ENCODE peak calls at places on chromosomes 12 and 14, in four cellular contexts. K, C, E and G are unnamed samples.
A peak's percentile ranks its signal among the peaks of the same experiment; 100 is the strongest.

GRCh38 chr14:105982664-105983063 is 456.3 kb downstream of the TMEM121 start:
- DNase-seq in K (no peak), C (no peak), E (no peak), G (no peak)

GRCh38 chr12:127810026-127810425 is 456.9 kb upstream of the TMEM132C start:
- DNase-seq in K (no peak), C (peak; percentile 21), E (no peak), G (no peak)

GRCh38 chr14:99575043-99576023 is 28.7 kb downstream of the CCDC85C start:
- DNase-seq in K (peak; percentile 19), C (peak; percentile 50), E (no peak), G (no peak)

GRCh38 chr14:61621444-61621843 is 73.9 kb upstream of the HIF1A start:
- DNase-seq in K (no peak), C (no peak), E (no peak), G (no peak)

GRCh38 chr14:64324461-64325255 is 30.5 kb upstream of the ESR2 start:
- DNase-seq in K (peak; percentile 56), C (peak; percentile 22), E (no peak), G (no peak)

GRCh38 chr12:47102845-47103666 is 23.3 kb upstream of the AMIGO2 start:
- DNase-seq in K (peak; percentile 95), C (no peak), E (no peak), G (no peak)

GRCh38 chr14:64734990-64735389 is 30.8 kb downstream of the PLEKHG3 start:
- DNase-seq in K (no peak), C (no peak), E (no peak), G (no peak)

GRCh38 chr12:50642755-50643154 is 121.1 kb upstream of the ATF1 start:
- DNase-seq in K (no peak), C (no peak), E (no peak), G (no peak)

GRCh38 chr12:15757553-15758255 is 31.5 kb downstream of the EPS8 start:
- DNase-seq in K (peak; percentile 92), C (peak; percentile 90), E (no peak), G (no peak)

GRCh38 chr14:70622111-70622712 is 19.5 kb upstream of the TTC9 start:
- DNase-seq in K (peak; percentile 21), C (peak; percentile 89), E (peak; percentile 75), G (peak; percentile 70)

GRCh38 chr12:105820407-105821140 is 318.2 kb downstream of the NUAK1 start:
- DNase-seq in K (peak; percentile 22), C (no peak), E (no peak), G (no peak)

GRCh38 chr14:49512147-49512551 is 74.0 kb downstream of the RPS29 start:
- DNase-seq in K (peak; percentile 79), C (no peak), E (no peak), G (no peak)

GRCh38 chr12:70983692-70984091 is 63.2 kb upstream of the PTPRR start:
- DNase-seq in K (no peak), C (peak; percentile 69), E (no peak), G (peak; percentile 50)

GRCh38 chr12:1796515-1797010 is 23.8 kb upstream of the LRTM2 start:
- DNase-seq in K (no peak), C (peak; percentile 50), E (peak; percentile 61), G (peak; percentile 51)

GRCh38 chr12:69332815-69333358 is 15.3 kb upstream of the LYZ start:
- DNase-seq in K (no peak), C (no peak), E (no peak), G (no peak)

GRCh38 chr12:103769240-103769945 is 71.6 kb downstream of the NT5DC3 start:
- DNase-seq in K (no peak), C (peak; percentile 40), E (peak; percentile 56), G (peak; percentile 47)

GRCh38 chr14:100056964-100057817 is 8.0 kb upstream of the EVL start:
- DNase-seq in K (peak; percentile 43), C (peak; percentile 58), E (no peak), G (no peak)

GRCh38 chr12:51818567-51819300 is 29.8 kb downstream of the FIGNL2 start:
- DNase-seq in K (peak; percentile 73), C (no peak), E (no peak), G (no peak)

GRCh38 chr12:24226745-24227350 is 277.4 kb upstream of the SOX5 start:
- DNase-seq in K (peak; percentile 91), C (peak; percentile 63), E (no peak), G (no peak)

GRCh38 chr12:14774944-14775651 is 28.2 kb downstream of the WBP11 start:
- DNase-seq in K (peak; percentile 65), C (peak; percentile 42), E (peak; percentile 63), G (peak; percentile 55)

GRCh38 chr14:32934891-32935633 is 3.6 kb upstream of the NPAS3 start:
- DNase-seq in K (no peak), C (peak; percentile 50), E (peak; percentile 62), G (peak; percentile 49)

GRCh38 chr12:70367268-70368141 is 1.4 kb downstream of the KCNMB4 start:
- DNase-seq in K (peak; percentile 11), C (peak; percentile 42), E (no peak), G (no peak)

GRCh38 chr12:39824505-39825198 is 205.0 kb upstream of the ABCD2 start:
- DNase-seq in K (peak; percentile 4), C (peak; percentile 56), E (no peak), G (no peak)

GRCh38 chr12:107775093-107775721 is 703 bp downstream of the ASCL4 start:
- DNase-seq in K (no peak), C (peak; percentile 63), E (peak; percentile 85), G (peak; percentile 91)

GRCh38 chr12:39037115-39037514 is 131.7 kb upstream of the CPNE8 start:
- DNase-seq in K (no peak), C (no peak), E (no peak), G (no peak)

GRCh38 chr12:48910196-48910595 is 15.1 kb downstream of the FKBP11 start:
- DNase-seq in K (no peak), C (no peak), E (no peak), G (no peak)

GRCh38 chr12:3054993-3055711 is 22.0 kb upstream of the TSPAN9 start:
- DNase-seq in K (no peak), C (no peak), E (no peak), G (no peak)

GRCh38 chr12:22447223-22447622 is 97.1 kb downstream of the C2CD5 start:
- DNase-seq in K (peak; percentile 40), C (no peak), E (no peak), G (no peak)

GRCh38 chr14:51630987-51631386 is 20.7 kb upstream of the FRMD6 start:
- DNase-seq in K (no peak), C (no peak), E (no peak), G (no peak)

GRCh38 chr14:25150934-25151790 is 101.2 kb upstream of the STXBP6 start:
- DNase-seq in K (peak; percentile 71), C (peak; percentile 57), E (no peak), G (no peak)

GRCh38 chr14:95935228-95935822 is 58.7 kb downstream of the TUNAR start:
- DNase-seq in K (peak; percentile 41), C (peak; percentile 61), E (no peak), G (peak; percentile 45)

GRCh38 chr12:30796508-30796780 is 41.7 kb upstream of the CAPRIN2 start:
- DNase-seq in K (peak; percentile 67), C (no peak), E (no peak), G (peak; percentile 81)

GRCh38 chr14:68978550-68978911 is 571 bp downstream of the ACTN1 start:
- DNase-seq in K (no peak), C (peak; percentile 69), E (peak; percentile 88), G (peak; percentile 78)

DNA sequence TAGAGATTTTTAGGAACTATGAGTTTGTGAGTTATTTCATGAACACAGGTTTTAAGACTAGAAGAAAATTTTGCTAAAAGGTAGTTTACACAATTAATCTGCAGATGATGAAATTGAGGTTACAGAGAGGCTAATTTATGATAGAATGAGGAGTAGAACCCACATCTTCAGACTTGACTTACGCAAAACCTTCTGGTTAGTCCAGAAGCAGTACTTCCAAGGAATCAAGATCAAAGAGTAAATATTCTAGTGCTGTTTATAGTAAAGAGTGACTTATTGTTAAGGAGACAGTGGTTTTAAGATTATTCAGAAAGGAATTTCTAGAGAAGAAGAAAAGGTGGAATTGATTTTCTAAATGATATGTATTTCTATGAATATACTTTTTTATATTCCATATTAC is 10.6 kb upstream of the KITLG start:
- DNase-seq in K (peak; percentile 5), C (no peak), E (no peak), G (no peak)
- H4K5ac ChIP-seq in K (no peak overlapping the region), C (no peak overlapping the region), E (no peak overlapping the region), G (no peak overlapping the region)

GRCh38 chr12:124904306-124905098 is 9.9 kb downstream of the UBC start:
- DNase-seq in K (peak; percentile 94), C (peak; percentile 68), E (no peak), G (peak; percentile 69)
- H4K5ac ChIP-seq in K (peak overlapping the region; percentile 8), C (no peak overlapping the region), E (no peak overlapping the region), G (no peak overlapping the region)

GRCh38 chr14:39419272-39419671 is 13.0 kb downstream of the FBXO33 start:
- DNase-seq in K (no peak), C (no peak), E (no peak), G (no peak)
- H4K5ac ChIP-seq in K (no peak overlapping the region), C (no peak overlapping the region), E (no peak overlapping the region), G (no peak overlapping the region)

GRCh38 chr14:86388216-86388615 is 858.3 kb downstream of the FLRT2 start:
- DNase-seq in K (no peak), C (no peak), E (no peak), G (no peak)
- H4K5ac ChIP-seq in K (no peak overlapping the region), C (no peak overlapping the region), E (no peak overlapping the region), G (no peak overlapping the region)

GRCh38 chr12:44654641-44655625 is 221.2 kb downstream of the NELL2 start:
- DNase-seq in K (no peak), C (peak; percentile 72), E (peak; percentile 43), G (no peak)

GRCh38 chr12:44647891-44648690 is 228.0 kb downstream of the NELL2 start:
- DNase-seq in K (no peak), C (no peak), E (no peak), G (no peak)

DNA sequence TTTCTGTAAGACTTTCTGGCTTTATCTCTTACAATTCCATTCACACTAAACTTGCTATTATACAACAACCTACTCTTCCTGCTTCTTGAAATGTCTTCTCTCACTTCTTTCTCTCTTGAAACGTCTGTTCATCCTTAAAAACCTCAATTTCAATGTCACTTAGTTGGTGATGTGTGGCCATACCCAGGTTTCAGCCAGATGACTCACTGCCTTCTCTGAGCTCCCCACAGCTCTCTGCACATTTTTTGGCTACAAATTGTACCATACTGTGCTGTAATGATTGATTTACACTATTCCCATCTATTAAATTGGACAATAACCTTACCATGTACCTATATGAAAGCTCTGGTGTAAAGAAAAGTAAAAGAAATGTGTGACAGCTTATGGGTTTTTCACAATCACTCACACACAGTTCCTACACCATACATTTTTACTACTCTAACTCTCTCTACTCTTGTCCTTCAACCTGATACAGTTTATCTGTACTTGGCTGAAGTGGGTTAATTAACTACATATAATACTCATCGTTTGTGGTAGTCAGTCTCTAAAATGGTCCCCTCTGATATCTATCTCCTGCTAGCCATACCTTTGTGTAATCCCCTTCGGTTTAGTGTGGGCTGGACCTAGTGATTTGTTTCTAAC is 222.1 kb downstream of the NELL2 start:
- DNase-seq in K (no peak), C (no peak), E (no peak), G (no peak)
- H4K5ac ChIP-seq in K (no peak overlapping the region), C (no peak overlapping the region), E (no peak overlapping the region), G (no peak overlapping the region)

GRCh38 chr12:113873741-113874140 is 92.4 kb downstream of the RBM19 start:
- DNase-seq in K (no peak), C (no peak), E (no peak), G (no peak)

GRCh38 chr12:113874326-113874725 is 91.8 kb downstream of the RBM19 start:
- DNase-seq in K (no peak), C (no peak), E (no peak), G (no peak)

GRCh38 chr12:113870035-113870434 is 96.1 kb downstream of the RBM19 start:
- DNase-seq in K (no peak), C (no peak), E (no peak), G (no peak)

GRCh38 chr12:113868365-113868764 is 97.8 kb downstream of the RBM19 start:
- DNase-seq in K (no peak), C (no peak), E (no peak), G (no peak)

GRCh38 chr12:113870890-113871289 is 95.2 kb downstream of the RBM19 start:
- DNase-seq in K (no peak), C (no peak), E (no peak), G (no peak)
- H4K5ac ChIP-seq in K (no peak overlapping the region), C (no peak overlapping the region), E (no peak overlapping the region), G (no peak overlapping the region)